ENCODE peak calls at places on chromosome 1, in seven cellular contexts. M is neural progenitor cell, Z is brain microvascular endothelial cell, I is Daoy, A is neural crest cell, U is GM10248, L is HS-5. B is an unnamed sample.
A peak's percentile ranks its signal among the peaks of the same experiment; 100 is the strongest.

GRCh38 chr1:6459850-6460265 is 6.1 kb downstream of the TNFRSF25 start:
- DNase-seq in M (peak; percentile 53), Z (no peak), I (no peak), A (no peak), U (no peak), L (no peak), B (no peak)

GRCh38 chr1:231856894-231857293 is 230.3 kb downstream of the DISC1 start:
- DNase-seq in M (no peak), Z (no peak), I (no peak), A (no peak), U (no peak), L (no peak), B (no peak)

GRCh38 chr1:118503747-118504146 is 318.7 kb upstream of the SPAG17 start:
- DNase-seq in M (no peak), Z (no peak), I (no peak), A (no peak), U (no peak), L (no peak), B (no peak)

GRCh38 chr1:201503397-201504176 is 3.3 kb downstream of the CSRP1 start:
- DNase-seq in M (peak; percentile 37), Z (peak; percentile 99), I (peak; percentile 92), A (no peak), U (no peak), L (peak; percentile 94), B (no peak)

GRCh38 chr1:199301472-199301871 is 662.6 kb downstream of the PTPRC start:
- DNase-seq in M (no peak), Z (no peak), I (no peak), A (no peak), U (no peak), L (no peak), B (no peak)

GRCh38 chr1:23543707-23544443 is 12.8 kb upstream of the E2F2 start:
- DNase-seq in M (no peak), Z (no peak), I (no peak), A (no peak), U (no peak), L (no peak), B (no peak)

GRCh38 chr1:204264805-204265204 is 51.0 kb upstream of the GOLT1A start:
- DNase-seq in M (no peak), Z (no peak), I (no peak), A (no peak), U (no peak), L (no peak), B (no peak)

GRCh38 chr1:85274969-85275453 is 1.4 kb downstream of the BCL10 start:
- DNase-seq in M (no peak), Z (peak; percentile 67), I (peak; percentile 92), A (no peak), U (no peak), L (no peak), B (no peak)

GRCh38 chr1:41728403-41729202 is 190.1 kb downstream of the HIVEP3 start:
- DNase-seq in M (no peak), Z (peak; percentile 19), I (peak; percentile 60), A (no peak), U (peak; percentile 89), L (no peak), B (peak; percentile 83)

GRCh38 chr1:186511761-186512637 is 51.1 kb upstream of the PDC start:
- DNase-seq in M (no peak), Z (no peak), I (peak; percentile 71), A (no peak), U (no peak), L (no peak), B (no peak)

GRCh38 chr1:168654198-168654910 is 74.7 kb downstream of the DPT start:
- DNase-seq in M (no peak), Z (no peak), I (peak; percentile 32), A (no peak), U (no peak), L (peak; percentile 50), B (no peak)

GRCh38 chr1:7454052-7454815 is 316.9 kb upstream of the VAMP3 start:
- DNase-seq in M (peak; percentile 27), Z (no peak), I (peak; percentile 61), A (peak; percentile 35), U (no peak), L (no peak), B (no peak)

GRCh38 chr1:109985251-109986053 is 887 bp downstream of the AHCYL1 start:
- DNase-seq in M (no peak), Z (no peak), I (no peak), A (no peak), U (no peak), L (no peak), B (no peak)

GRCh38 chr1:19734472-19734999 is 65.2 kb downstream of the TMCO4 start:
- DNase-seq in M (no peak), Z (no peak), I (peak; percentile 47), A (no peak), U (no peak), L (no peak), B (no peak)

GRCh38 chr1:28172690-28173150 is 3.8 kb downstream of the PTAFR start:
- DNase-seq in M (no peak), Z (no peak), I (no peak), A (no peak), U (peak; percentile 72), L (no peak), B (peak; percentile 57)

GRCh38 chr1:100462291-100463040 is 75.5 kb upstream of the GPR88 start:
- DNase-seq in M (no peak), Z (no peak), I (no peak), A (no peak), U (no peak), L (no peak), B (no peak)

GRCh38 chr1:100510441-100510840 is 27.5 kb upstream of the GPR88 start:
- DNase-seq in M (no peak), Z (no peak), I (no peak), A (no peak), U (no peak), L (no peak), B (no peak)

GRCh38 chr1:21574464-21575151 is 65.4 kb downstream of the ALPL start:
- DNase-seq in M (peak; percentile 86), Z (peak; percentile 51), I (peak; percentile 82), A (peak; percentile 39), U (no peak), L (no peak), B (no peak)